ENCODE peak calls at places on chromosomes 11 and 22, in nine cellular contexts. Z, C, M, A, X, V, G, J and U are unnamed samples.
A peak's percentile ranks its signal among the peaks of the same experiment; 100 is the strongest.

GRCh38 chr11:2790581-2790925 is 90.8 kb upstream of the KCNQ1OT1 start:
- DNase-seq in V (no peak), C (no peak), M (no peak), Z (peak; percentile 45), G (no peak), X (peak; percentile 40), J (no peak), A (no peak), U (peak; percentile 7)

GRCh38 chr22:37274380-37274862 is 7.9 kb upstream of the CYTH4 start:
- DNase-seq in V (no peak), A (no peak), G (no peak), C (no peak), J (no peak), Z (peak; percentile 81), M (no peak), X (no peak), U (peak; percentile 69)

GRCh38 chr11:9613118-9613829 is 39.8 kb downstream of the WEE1 start:
- DNase-seq in G (peak; percentile 94), V (peak; percentile 95), M (peak; percentile 98), J (peak; percentile 95), C (peak; percentile 95), X (peak; percentile 94), A (peak; percentile 95), Z (peak; percentile 97), U (peak; percentile 97)

GRCh38 chr11:33701831-33702230 is 1.2 kb upstream of the C11orf91 start:
- DNase-seq in A (no peak), G (no peak), X (no peak), J (no peak), Z (no peak), V (no peak), M (peak; percentile 81), C (peak; percentile 93), U (no peak)

GRCh38 chr11:14638561-14638960 is 5.0 kb upstream of the PDE3B start:
- DNase-seq in C (no peak), M (no peak), J (no peak), A (no peak), G (no peak), Z (no peak), V (peak; percentile 37), X (no peak), U (no peak)

GRCh38 chr22:47034905-47035419 is 272.5 kb downstream of the TBC1D22A start:
- DNase-seq in Z (no peak), X (peak; percentile 46), J (no peak), A (no peak), C (no peak), G (no peak), V (no peak), M (no peak), U (peak; percentile 31)

GRCh38 chr11:126654886-126655806 is 299.7 kb downstream of the ST3GAL4 start:
- DNase-seq in J (no peak), Z (no peak), V (no peak), G (no peak), A (no peak), M (no peak), C (no peak), X (no peak), U (no peak)

GRCh38 chr22:21447694-21448402 is 19.3 kb upstream of the TMEM191C start:
- DNase-seq in Z (peak; percentile 61), X (no peak), C (peak; percentile 17), G (no peak), M (no peak), A (no peak), J (no peak), V (peak; percentile 81), U (peak; percentile 10)

GRCh38 chr22:44338906-44339305 is 26.2 kb upstream of the SHISAL1 start:
- DNase-seq in X (no peak), M (no peak), G (no peak), J (no peak), C (no peak), Z (no peak), A (no peak), V (no peak), U (no peak)

DNA sequence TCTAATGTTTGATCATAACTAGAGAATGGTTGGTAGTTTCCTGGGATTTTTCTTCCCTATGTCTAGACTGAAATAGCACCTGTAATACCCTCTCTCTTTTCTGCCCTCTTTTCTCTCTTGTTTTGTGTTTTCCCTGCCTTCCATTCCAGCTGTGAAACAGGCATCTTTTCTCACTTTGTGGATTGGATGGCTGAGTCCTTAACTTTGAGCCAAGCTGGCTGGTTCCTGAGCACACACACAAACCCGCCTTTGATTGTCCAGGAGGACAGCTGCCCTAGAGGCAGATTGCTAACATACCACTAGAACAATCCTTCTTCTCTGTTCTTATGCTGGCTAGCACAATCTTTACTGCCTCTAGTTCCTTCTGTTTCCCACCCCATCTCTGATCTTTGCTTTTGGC is 17.7 kb downstream of the CTNND1 start:
- DNase-seq in J (no peak), G (no peak), Z (no peak), V (peak; percentile 47), A (no peak), X (no peak), C (peak; percentile 76), M (peak; percentile 88), U (no peak)
- H3K4me3 ChIP-seq in J (no peak overlapping the region), G (no peak overlapping the region), Z (no peak overlapping the region), V (no peak overlapping the region), A (no peak overlapping the region), X (no peak overlapping the region), C (peak overlapping the region; percentile 58), M (no peak overlapping the region), U (peak overlapping the region; percentile 38)

DNA sequence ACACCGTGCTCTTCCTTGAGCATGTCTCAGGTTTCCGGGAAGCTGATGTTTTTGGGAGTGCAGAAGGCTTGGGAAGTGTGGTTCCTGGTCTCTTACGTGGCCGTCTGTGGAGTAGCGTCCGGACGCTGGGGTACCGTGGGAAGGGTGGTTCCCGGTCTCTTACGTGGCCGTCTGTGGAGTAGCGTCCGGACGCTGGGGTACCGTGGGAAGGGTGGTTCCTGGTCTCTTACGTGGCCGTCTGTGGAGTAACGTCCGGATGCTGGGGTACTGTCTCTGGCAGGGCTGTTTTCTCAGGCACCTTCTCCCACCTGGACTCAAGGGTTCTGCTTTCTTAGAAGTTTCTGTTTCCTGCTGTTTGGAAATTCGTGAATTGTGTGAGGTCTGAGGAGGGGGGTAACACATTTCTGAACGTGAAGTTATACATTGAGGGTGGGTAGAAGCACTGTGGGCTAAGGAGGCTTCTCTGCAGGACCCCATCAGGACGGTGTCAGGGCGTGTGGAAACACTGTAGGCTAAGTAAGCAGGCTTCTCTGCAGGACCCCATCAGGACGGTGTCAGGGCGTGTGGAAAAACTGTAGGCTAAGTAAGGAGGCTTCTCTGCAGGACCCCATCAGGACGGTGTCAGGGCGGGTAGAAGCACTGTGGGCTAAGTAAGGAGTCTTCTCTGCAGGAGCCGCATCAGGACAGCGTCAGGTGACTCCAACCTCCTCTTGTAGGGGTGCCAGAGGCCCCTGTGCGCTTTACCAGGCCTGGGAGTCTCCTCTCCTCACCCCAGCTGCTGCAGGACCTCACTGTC is 5.3 kb upstream of the IFITM3 start:
- DNase-seq in Z (peak; percentile 61), M (no peak), J (no peak), X (no peak), C (no peak), G (no peak), V (no peak), A (no peak), U (no peak)
- H3K4me3 ChIP-seq in Z (no peak overlapping the region), M (no peak overlapping the region), J (no peak overlapping the region), X (peak overlapping the region; percentile 6), C (no peak overlapping the region), G (no peak overlapping the region), V (no peak overlapping the region), A (no peak overlapping the region), U (no peak overlapping the region)

DNA sequence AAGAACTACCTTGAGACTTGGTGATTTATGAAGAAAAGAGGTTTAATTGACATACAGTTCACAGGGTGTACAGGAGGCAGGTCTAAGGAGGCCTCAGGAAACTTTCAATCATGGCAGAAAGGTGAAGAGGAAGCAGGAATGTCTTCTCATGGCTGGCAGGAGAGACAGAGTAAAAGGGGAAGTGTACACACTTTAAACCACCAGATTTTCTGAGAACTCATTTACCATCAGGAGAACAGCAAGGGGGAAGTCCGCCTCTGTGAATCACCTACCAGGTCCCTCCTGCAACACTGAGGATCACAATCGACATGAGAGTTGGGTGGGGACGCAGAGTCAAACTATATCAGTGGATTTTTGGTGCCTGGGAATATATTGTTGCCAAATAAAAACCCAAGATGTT is 40.3 kb upstream of the OR5D13 start:
- DNase-seq in Z (no peak), J (no peak), V (no peak), A (no peak), G (no peak), X (no peak), M (no peak), C (no peak), U (no peak)
- H3K4me3 ChIP-seq in Z (no peak overlapping the region), J (no peak overlapping the region), V (no peak overlapping the region), A (no peak overlapping the region), G (no peak overlapping the region), X (no peak overlapping the region), M (no peak overlapping the region), C (no peak overlapping the region), U (no peak overlapping the region)

GRCh38 chr22:42365337-42365865 is 66.8 kb downstream of the NFAM1 start:
- DNase-seq in Z (no peak), X (no peak), A (no peak), M (no peak), V (no peak), C (no peak), G (no peak), J (no peak), U (no peak)
- H3K4me3 ChIP-seq in Z (peak overlapping the region; percentile 17), X (no peak overlapping the region), A (no peak overlapping the region), M (no peak overlapping the region), V (no peak overlapping the region), C (no peak overlapping the region), G (no peak overlapping the region), J (no peak overlapping the region), U (no peak overlapping the region)

DNA sequence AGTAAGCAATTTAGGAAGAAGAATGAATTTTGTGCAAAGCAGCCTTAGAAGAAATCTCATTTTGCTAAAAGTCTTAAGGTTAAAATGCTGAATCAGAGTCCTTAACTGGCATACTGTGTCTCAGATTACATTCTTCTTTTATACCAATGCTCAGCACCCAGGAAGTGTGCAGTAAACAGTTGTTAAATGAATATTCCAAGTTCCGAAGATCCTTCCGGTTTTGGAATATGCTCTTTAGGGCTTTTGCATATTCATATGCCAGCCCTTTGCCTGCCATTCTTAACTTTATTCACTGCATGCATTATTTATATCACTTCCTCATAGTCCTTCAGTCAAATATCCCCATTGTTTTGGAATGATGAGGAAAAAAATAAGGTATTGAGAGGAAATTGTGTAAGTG is 242.0 kb downstream of the DDX10 start:
- DNase-seq in A (no peak), G (no peak), C (peak; percentile 53), X (no peak), J (no peak), Z (no peak), M (peak; percentile 18), V (no peak), U (no peak)
- H3K4me3 ChIP-seq in A (no peak overlapping the region), G (no peak overlapping the region), C (no peak overlapping the region), X (no peak overlapping the region), J (no peak overlapping the region), Z (no peak overlapping the region), M (no peak overlapping the region), V (no peak overlapping the region), U (no peak overlapping the region)

DNA sequence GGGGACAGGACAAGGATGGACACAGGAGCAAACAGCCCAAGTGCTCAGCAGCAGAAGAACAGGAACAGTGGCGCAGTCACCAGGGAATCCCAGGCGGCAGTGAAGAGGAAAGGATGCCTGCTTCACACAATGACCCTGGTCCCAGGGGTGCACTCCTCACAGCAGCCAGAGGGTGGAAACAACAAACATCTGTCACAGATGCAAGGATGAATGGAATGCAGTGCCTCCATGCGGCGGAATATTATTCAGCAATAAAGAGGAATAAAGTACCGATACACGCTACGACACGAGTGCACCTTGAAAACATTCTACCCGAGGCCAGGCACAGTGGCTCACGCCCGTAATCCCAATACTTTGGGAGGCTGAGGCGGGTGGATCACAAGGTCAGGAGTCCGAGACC is 12.7 kb downstream of the CSNK1E start:
- DNase-seq in M (no peak), A (no peak), V (no peak), C (peak; percentile 70), X (no peak), G (no peak), J (no peak), Z (no peak), U (peak; percentile 48)
- H3K4me3 ChIP-seq in M (no peak overlapping the region), A (no peak overlapping the region), V (no peak overlapping the region), C (no peak overlapping the region), X (no peak overlapping the region), G (no peak overlapping the region), J (no peak overlapping the region), Z (no peak overlapping the region), U (no peak overlapping the region)